ENCODE peak calls at places on chromosomes 1 and 21, in four cellular contexts. H, R, T and Y are unnamed samples.
A peak's percentile ranks its signal among the peaks of the same experiment; 100 is the strongest.

GRCh38 chr1:116331523-116331922 is 41.5 kb upstream of the ATP1A1 start:
- DNase-seq in H (no peak), R (no peak), T (no peak), Y (no peak)

GRCh38 chr21:32256226-32256625 is 22.6 kb downstream of the MIS18A start:
- DNase-seq in H (no peak), R (no peak), T (peak; percentile 8), Y (no peak)

GRCh38 chr1:21829294-21829693 is 17.2 kb downstream of the LDLRAD2 start:
- DNase-seq in H (no peak), R (no peak), T (no peak), Y (no peak)

GRCh38 chr1:180425956-180426355 is 76.4 kb downstream of the ACBD6 start:
- DNase-seq in H (no peak), R (no peak), T (no peak), Y (no peak)

GRCh38 chr1:37634554-37635308 is at the start of gene RSPO1:
- DNase-seq in H (no peak), R (no peak), T (no peak), Y (no peak)

GRCh38 chr1:109392788-109393580 is 4.7 kb downstream of the SORT1 start:
- DNase-seq in H (peak; percentile 86), R (no peak), T (peak; percentile 96), Y (no peak)

GRCh38 chr1:107574044-107574443 is 390.9 kb downstream of the VAV3 start:
- DNase-seq in H (no peak), R (no peak), T (no peak), Y (no peak)

GRCh38 chr1:205270764-205271163 is 43.0 kb downstream of the TMCC2 start:
- DNase-seq in H (no peak), R (no peak), T (peak; percentile 93), Y (no peak)

GRCh38 chr1:182955596-182956588 is 2.9 kb upstream of the SHCBP1L start:
- DNase-seq in H (no peak), R (no peak), T (no peak), Y (no peak)

GRCh38 chr1:15939181-15940109 is 36.5 kb downstream of the ZBTB17 start:
- DNase-seq in H (no peak), R (no peak), T (peak; percentile 45), Y (no peak)

GRCh38 chr1:200253774-200254495 is 155.9 kb downstream of the ZNF281 start:
- DNase-seq in H (no peak), R (no peak), T (no peak), Y (no peak)

GRCh38 chr1:42251042-42251441 is 84.0 kb downstream of the FOXJ3 start:
- DNase-seq in H (no peak), R (no peak), T (no peak), Y (no peak)

GRCh38 chr1:170290971-170291370 is 145.2 kb downstream of the NTMT2 start:
- DNase-seq in H (no peak), R (no peak), T (no peak), Y (no peak)

GRCh38 chr1:148309940-148310500 is 157.9 kb upstream of the NBPF11 start:
- DNase-seq in H (no peak), R (no peak), T (no peak), Y (no peak)